ENCODE peak calls at places on chromosome 11, in eight cellular contexts. J is GM12878, P is A549, B is stomach, E is GM12891, K is lower leg skin, S is testis, T is IMR-90. Y is an unnamed sample.

GRCh38 chr11:91946397-91947090 is 278.1 kb upstream of the FAT3 start:
- DNase-seq in E (no peak), J (no peak), P (no peak), K (no peak), S (no peak), T (no peak), B (no peak), Y (no peak)

GRCh38 chr11:94939346-94939745 is 34.0 kb downstream of the CWC15 start:
- DNase-seq in P (no peak), B (no peak), K (no peak), E (no peak), T (no peak), S (no peak), J (no peak), Y (no peak)

GRCh38 chr11:28808771-28809170 is 700.6 kb downstream of the METTL15 start:
- DNase-seq in E (no peak), P (no peak), K (no peak), S (no peak), T (no peak), J (no peak), B (no peak), Y (no peak)

GRCh38 chr11:123640677-123641494 is 13.5 kb downstream of the SCN3B start:
- DNase-seq in J (no peak), T (peak; percentile 17), K (no peak), E (peak; percentile 55), S (peak; percentile 58), P (peak; percentile 43), B (peak; percentile 53), Y (peak; percentile 63)

GRCh38 chr11:128720522-128720985 is 26.7 kb downstream of the FLI1 start:
- DNase-seq in E (no peak), T (no peak), B (peak; percentile 42), S (no peak), K (no peak), P (no peak), J (no peak), Y (no peak)

GRCh38 chr11:57597971-57598830 is 716 bp downstream of the SERPING1 start:
- DNase-seq in T (peak; percentile 24), B (peak; percentile 50), J (no peak), P (no peak), S (peak; percentile 69), E (no peak), K (peak; percentile 73), Y (no peak)

GRCh38 chr11:123062892-123063395 is 1.0 kb upstream of the HSPA8 start:
- DNase-seq in P (no peak), E (no peak), K (peak; percentile 41), B (no peak), S (no peak), T (peak; percentile 38), J (no peak), Y (peak; percentile 83)

GRCh38 chr11:73085189-73085875 is 56.8 kb downstream of the FCHSD2 start:
- DNase-seq in E (no peak), B (no peak), P (no peak), T (peak; percentile 63), S (no peak), K (no peak), J (no peak), Y (no peak)

GRCh38 chr11:58060939-58061672 is 30.4 kb downstream of the OR6Q1 start:
- DNase-seq in S (no peak), E (no peak), P (no peak), J (no peak), K (no peak), T (peak; percentile 50), B (no peak), Y (no peak)

GRCh38 chr11:68798221-68798813 is 43.4 kb downstream of the CPT1A start:
- DNase-seq in K (no peak), E (no peak), J (no peak), T (no peak), P (no peak), B (no peak), S (peak; percentile 73), Y (peak; percentile 67)

GRCh38 chr11:57751676-57752253 is at the start of gene BTBD18:
- DNase-seq in E (no peak), B (peak; percentile 56), P (peak; percentile 57), K (no peak), T (peak; percentile 58), J (no peak), S (peak; percentile 65), Y (peak; percentile 66)

GRCh38 chr11:71994786-71995185 is 3.9 kb upstream of the IL18BP start:
- DNase-seq in J (no peak), E (no peak), P (no peak), T (no peak), B (no peak), S (no peak), K (no peak), Y (no peak)

GRCh38 chr11:25566298-25567200 is 765.4 kb upstream of the ANO3 start:
- DNase-seq in J (no peak), B (no peak), E (no peak), T (no peak), K (peak; percentile 23), S (peak; percentile 17), P (no peak), Y (no peak)

GRCh38 chr11:130612291-130612802 is 163.9 kb downstream of the ADAMTS15 start:
- DNase-seq in J (no peak), P (peak; percentile 28), K (no peak), T (peak; percentile 73), B (no peak), E (no peak), S (no peak), Y (no peak)

GRCh38 chr11:35541621-35542375 is 16.4 kb upstream of the PAMR1 start:
- DNase-seq in E (no peak), K (peak; percentile 69), P (no peak), T (peak; percentile 93), S (no peak), B (no peak), J (no peak), Y (no peak)

GRCh38 chr11:105148241-105148640 is 8.7 kb upstream of the CARD18 start:
- DNase-seq in P (no peak), J (no peak), K (no peak), S (no peak), B (no peak), E (no peak), T (peak; percentile 49), Y (no peak)

GRCh38 chr11:1834132-1834610 is 619 bp upstream of the SYT8 start:
- DNase-seq in P (no peak), K (peak; percentile 82), T (no peak), B (peak; percentile 94), E (no peak), J (no peak), S (no peak), Y (no peak)

GRCh38 chr11:31437742-31438435 is 68.2 kb downstream of the DNAJC24 start:
- DNase-seq in B (no peak), E (no peak), K (no peak), T (peak; percentile 84), P (no peak), J (no peak), S (no peak), Y (no peak)

GRCh38 chr11:116311141-116311540 is 461.6 kb downstream of the BUD13 start:
- DNase-seq in K (no peak), S (no peak), P (no peak), E (no peak), T (no peak), B (no peak), J (no peak), Y (no peak)

GRCh38 chr11:118606157-118606843 is 1.1 kb upstream of the PHLDB1 start:
- DNase-seq in B (peak; percentile 22), K (no peak), J (no peak), P (no peak), E (no peak), T (no peak), S (no peak), Y (no peak)

GRCh38 chr11:118604566-118604965 is 2.8 kb upstream of the PHLDB1 start:
- DNase-seq in P (no peak), S (no peak), K (no peak), B (peak; percentile 4), T (no peak), E (no peak), J (no peak), Y (no peak)

GRCh38 chr11:118606844-118607228 is 579 bp upstream of the PHLDB1 start:
- DNase-seq in K (no peak), T (no peak), P (no peak), J (no peak), S (no peak), E (no peak), B (peak; percentile 1), Y (no peak)

GRCh38 chr11:118607401-118608267 is at the start of gene PHLDB1:
- DNase-seq in B (peak; percentile 46), T (peak; percentile 67), J (no peak), E (no peak), K (no peak), S (peak; percentile 70), P (peak; percentile 48), Y (peak; percentile 75)

DNA sequence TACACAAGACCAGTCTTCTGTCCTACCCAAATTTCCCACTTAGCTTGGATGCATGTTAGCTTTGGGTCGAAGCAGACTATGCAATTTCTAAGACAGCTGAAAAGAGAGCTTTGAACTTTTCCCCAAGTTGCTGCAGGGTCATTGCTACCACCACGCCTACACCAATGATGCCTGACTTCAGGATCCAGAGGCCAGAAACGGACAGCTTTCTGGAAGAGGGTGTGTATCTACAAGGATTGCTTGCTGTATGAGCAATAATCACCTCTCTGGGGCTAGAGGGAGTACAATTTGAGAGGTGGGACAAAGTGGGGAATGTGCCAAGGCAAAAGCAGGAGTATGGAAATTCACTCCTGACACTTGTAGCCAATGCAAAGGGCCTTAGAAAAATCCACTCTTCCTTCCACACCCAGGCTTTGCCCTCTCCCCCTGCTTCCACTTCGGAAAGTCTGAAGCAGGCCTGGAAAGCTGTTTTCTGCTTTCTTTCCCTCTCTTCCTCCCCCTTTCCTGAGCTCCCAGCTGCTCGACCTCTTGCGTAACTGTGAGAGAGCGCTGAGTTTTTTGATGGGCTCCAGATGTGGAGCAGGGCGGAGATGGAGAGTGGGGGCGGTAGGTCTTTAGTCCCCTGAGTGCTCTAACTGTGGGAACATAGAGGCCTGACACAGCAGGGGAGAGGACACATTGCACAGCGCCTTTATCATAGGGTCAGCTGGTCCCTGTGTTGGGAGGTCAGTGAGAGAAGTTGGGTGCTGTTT is 2.1 kb upstream of the PHLDB1 start:
- DNase-seq in E (no peak), T (peak; percentile 94), S (peak; percentile 82), P (no peak), B (peak; percentile 45), K (peak; percentile 78), J (no peak), Y (no peak)
- TF ChIP-seq POLR2A in E (no peak), T (peak; percentile 75), S (no peak), P (no peak), B (no peak), K (no peak), J (no peak), Y (no peak)

GRCh38 chr11:67372993-67373915 is at the start of gene CLCF1:
- DNase-seq in T (peak; percentile 81), S (peak; percentile 53), J (no peak), K (no peak), P (peak; percentile 86), E (no peak), B (peak; percentile 73), Y (peak; percentile 58)
- TF ChIP-seq POLR2A in T (peak; percentile 62), S (no peak), J (no peak), K (no peak), P (peak; percentile 5), E (no peak), B (no peak), Y (no peak)

GRCh38 chr11:12088047-12088481 is 22.3 kb upstream of the MICAL2 start:
- DNase-seq in B (no peak), E (no peak), J (no peak), S (peak; percentile 85), T (peak; percentile 77), P (no peak), K (peak; percentile 82), Y (peak; percentile 71)
- TF ChIP-seq POLR2A in B (no peak), E (no peak), J (no peak), S (no peak), T (peak; percentile 77), P (no peak), K (no peak), Y (no peak)

GRCh38 chr11:47186937-47187681 is 875 bp upstream of the PACSIN3 start:
- DNase-seq in E (peak; percentile 55), B (peak; percentile 59), K (peak; percentile 43), S (peak; percentile 58), P (no peak), T (peak; percentile 54), J (no peak), Y (peak; percentile 28)
- TF ChIP-seq POLR2A in E (no peak), B (no peak), K (no peak), S (no peak), P (no peak), T (no peak), J (no peak), Y (no peak)

Y was measured in erythroblast.